ENCODE peak calls at places on chromosome 15, in six cellular contexts. T is caudate nucleus, Z is T-cell, G is thyroid gland, K is ELR, V is hepatocyte. N is an unnamed sample.

GRCh38 chr15:78140296-78140695 is 8.9 kb upstream of the IDH3A start:
- DNase-seq in T (no peak), Z (no peak), G (no peak), K (no peak), V (no peak), N (no peak)

GRCh38 chr15:52042051-52042851 is 23.2 kb downstream of the MAPK6 start:
- DNase-seq in T (no peak), Z (no peak), G (no peak), K (no peak), V (no peak), N (peak)

GRCh38 chr15:79218588-79219200 is 63.8 kb upstream of the ANKRD34C start:
- DNase-seq in T (no peak), Z (no peak), G (no peak), K (peak), V (no peak), N (no peak)

GRCh38 chr15:101147181-101147580 is 104.7 kb downstream of the CHSY1 start:
- DNase-seq in T (no peak), Z (no peak), G (no peak), K (no peak), V (no peak), N (peak)

GRCh38 chr15:66842710-66843441 is 140.8 kb downstream of the SMAD6 start:
- DNase-seq in T (peak), Z (no peak), G (peak), K (peak), V (peak), N (no peak)

GRCh38 chr15:40928351-40928974 is 677 bp upstream of the DLL4 start:
- DNase-seq in T (no peak), Z (no peak), G (no peak), K (no peak), V (peak), N (peak)

GRCh38 chr15:35871282-35871681 is 325.3 kb upstream of the DPH6 start:
- DNase-seq in T (no peak), Z (no peak), G (no peak), K (no peak), V (no peak), N (no peak)

GRCh38 chr15:67116742-67117141 is 51.3 kb downstream of the SMAD3 start:
- DNase-seq in T (no peak), Z (no peak), G (no peak), K (peak), V (peak), N (peak)

GRCh38 chr15:89575656-89576416 is 567 bp downstream of the TICRR start:
- DNase-seq in T (no peak), Z (no peak), G (no peak), K (peak), V (peak), N (peak)

GRCh38 chr15:29805043-29805707 is 17.1 kb downstream of the TJP1 start:
- DNase-seq in T (peak), Z (no peak), G (peak), K (peak), V (peak), N (no peak)

GRCh38 chr15:33675246-33675645 is 293.1 kb upstream of the CHRM5 start:
- DNase-seq in T (no peak), Z (no peak), G (no peak), K (peak), V (peak), N (peak)

GRCh38 chr15:97683816-97684215 is 276.7 kb upstream of the ARRDC4 start:
- DNase-seq in T (no peak), Z (no peak), G (no peak), K (no peak), V (no peak), N (no peak)